ENCODE peak calls at places on chromosomes 12 and 14, in five cellular contexts. One of them, this sample, is unnamed.

GRCh38 chr12:77720258-77720657 is 110.4 kb upstream of the NAV3 start:
- DNase-seq in fibroblast of pulmonary artery: peak
- DNase-seq in activated T-helper 1 cell treated with Interleukin-2 at 50 U/mL for 16 hours: no peak
- DNase-seq in SW480: peak
- DNase-seq in effector memory CD8-positive, alpha-beta T cell: no peak
- DNase-seq in this sample: peak

GRCh38 chr12:12979151-12979550 is 20.9 kb downstream of the HEBP1 start:
- DNase-seq in SW480: no peak
- DNase-seq in effector memory CD8-positive, alpha-beta T cell: no peak
- DNase-seq in activated T-helper 1 cell treated with Interleukin-2 at 50 U/mL for 16 hours: no peak
- DNase-seq in fibroblast of pulmonary artery: peak
- DNase-seq in this sample: no peak

GRCh38 chr14:77133718-77134338 is 7.8 kb downstream of the ZDHHC22 start:
- DNase-seq in activated T-helper 1 cell treated with Interleukin-2 at 50 U/mL for 16 hours: no peak
- DNase-seq in effector memory CD8-positive, alpha-beta T cell: peak
- DNase-seq in fibroblast of pulmonary artery: peak
- DNase-seq in SW480: no peak
- DNase-seq in this sample: no peak

GRCh38 chr12:53766881-53767280 is 15.1 kb upstream of the CISTR start:
- DNase-seq in activated T-helper 1 cell treated with Interleukin-2 at 50 U/mL for 16 hours: no peak
- DNase-seq in effector memory CD8-positive, alpha-beta T cell: no peak
- DNase-seq in fibroblast of pulmonary artery: no peak
- DNase-seq in SW480: no peak
- DNase-seq in this sample: no peak

GRCh38 chr14:62179367-62180018 is 417.3 kb downstream of the SNAPC1 start:
- DNase-seq in SW480: peak
- DNase-seq in effector memory CD8-positive, alpha-beta T cell: no peak
- DNase-seq in activated T-helper 1 cell treated with Interleukin-2 at 50 U/mL for 16 hours: no peak
- DNase-seq in fibroblast of pulmonary artery: peak
- DNase-seq in this sample: peak

GRCh38 chr14:29217813-29218450 is 451.3 kb downstream of the FOXG1 start:
- DNase-seq in effector memory CD8-positive, alpha-beta T cell: no peak
- DNase-seq in SW480: no peak
- DNase-seq in fibroblast of pulmonary artery: no peak
- DNase-seq in activated T-helper 1 cell treated with Interleukin-2 at 50 U/mL for 16 hours: no peak
- DNase-seq in this sample: peak

GRCh38 chr14:104791425-104791824 is 4.1 kb downstream of the AKT1 start:
- DNase-seq in effector memory CD8-positive, alpha-beta T cell: no peak
- DNase-seq in SW480: no peak
- DNase-seq in activated T-helper 1 cell treated with Interleukin-2 at 50 U/mL for 16 hours: no peak
- DNase-seq in fibroblast of pulmonary artery: no peak
- DNase-seq in this sample: no peak

GRCh38 chr12:119704065-119704747 is 36.3 kb downstream of the PRKAB1 start:
- DNase-seq in activated T-helper 1 cell treated with Interleukin-2 at 50 U/mL for 16 hours: no peak
- DNase-seq in effector memory CD8-positive, alpha-beta T cell: no peak
- DNase-seq in fibroblast of pulmonary artery: peak
- DNase-seq in SW480: no peak
- DNase-seq in this sample: no peak